ENCODE peak calls at places on chromosome 21, in eight cellular contexts. L is uterus, I is lower leg skin, J is MM.1S, S is adrenal gland, X is fibroblast of lung, A is left ventricle myocardium inferior, O is lower lobe of right lung. T is an unnamed sample.

GRCh38 chr21:25772680-25773079 is 37.9 kb downstream of the GABPA start:
- DNase-seq in J (no peak), I (no peak), A (no peak), X (no peak), L (no peak), S (no peak), O (no peak), T (no peak)

GRCh38 chr21:30194701-30195299 is 21.1 kb downstream of the CLDN8 start:
- DNase-seq in L (no peak), S (no peak), X (peak), J (peak), O (no peak), A (no peak), I (no peak), T (peak)

GRCh38 chr21:39217356-39218081 is 34.3 kb upstream of the PSMG1 start:
- DNase-seq in L (no peak), J (no peak), X (no peak), I (no peak), S (no peak), O (no peak), A (no peak), T (no peak)

GRCh38 chr21:42366292-42367010 is at the start of gene TFF1:
- DNase-seq in L (no peak), O (no peak), S (peak), X (no peak), A (no peak), I (no peak), J (no peak), T (no peak)

GRCh38 chr21:42593007-42593814 is 60.2 kb upstream of the PDE9A start:
- DNase-seq in J (peak), X (peak), L (peak), A (peak), S (peak), I (peak), O (peak), T (peak)

GRCh38 chr21:29691616-29692491 is 247.9 kb downstream of the GRIK1 start:
- DNase-seq in L (no peak), A (no peak), X (no peak), S (no peak), J (no peak), I (no peak), O (no peak), T (no peak)

GRCh38 chr21:43300496-43301423 is 126.2 kb downstream of the SIK1 start:
- DNase-seq in J (no peak), L (no peak), X (no peak), O (peak), S (no peak), A (peak), I (no peak), T (no peak)

GRCh38 chr21:45018131-45019075 is 56.0 kb upstream of the ADARB1 start:
- DNase-seq in I (peak), O (peak), A (peak), X (no peak), J (no peak), S (peak), L (peak), T (no peak)

GRCh38 chr21:39159342-39160063 is 23.7 kb downstream of the PSMG1 start:
- DNase-seq in X (peak), S (no peak), O (no peak), I (no peak), J (no peak), A (no peak), L (no peak), T (peak)

GRCh38 chr21:38236232-38236631 is 20.6 kb upstream of the KCNJ15 start:
- DNase-seq in X (no peak), J (peak), I (no peak), A (no peak), L (no peak), S (no peak), O (no peak), T (peak)

GRCh38 chr21:42653492-42654061 is at the start of gene PDE9A:
- DNase-seq in A (no peak), L (peak), J (no peak), S (peak), X (no peak), I (no peak), O (peak), T (no peak)

GRCh38 chr21:33368124-33368523 is 35.1 kb upstream of the IFNGR2 start:
- DNase-seq in J (no peak), L (no peak), S (no peak), I (no peak), X (no peak), O (no peak), A (no peak), T (no peak)

GRCh38 chr21:28991861-28992525 is 684 bp downstream of the LTN1 start:
- DNase-seq in O (no peak), S (no peak), J (peak), I (no peak), X (no peak), A (no peak), L (no peak), T (peak)

GRCh38 chr21:44289381-44290010 is 3.8 kb downstream of the AIRE start:
- DNase-seq in O (no peak), S (no peak), J (no peak), I (no peak), A (no peak), X (no peak), L (no peak), T (no peak)

GRCh38 chr21:18663663-18664062 is 260.1 kb upstream of the TMPRSS15 start:
- DNase-seq in I (no peak), A (no peak), X (no peak), S (no peak), L (no peak), O (no peak), J (no peak), T (no peak)

GRCh38 chr21:42558846-42559245 is 45.2 kb downstream of the SLC37A1 start:
- DNase-seq in X (no peak), I (peak), O (no peak), S (peak), J (no peak), L (no peak), A (no peak), T (no peak)

GRCh38 chr21:26447932-26448331 is 125.2 kb downstream of the CYYR1 start:
- DNase-seq in A (no peak), O (no peak), J (no peak), X (no peak), S (no peak), L (no peak), I (no peak), T (no peak)

DNA sequence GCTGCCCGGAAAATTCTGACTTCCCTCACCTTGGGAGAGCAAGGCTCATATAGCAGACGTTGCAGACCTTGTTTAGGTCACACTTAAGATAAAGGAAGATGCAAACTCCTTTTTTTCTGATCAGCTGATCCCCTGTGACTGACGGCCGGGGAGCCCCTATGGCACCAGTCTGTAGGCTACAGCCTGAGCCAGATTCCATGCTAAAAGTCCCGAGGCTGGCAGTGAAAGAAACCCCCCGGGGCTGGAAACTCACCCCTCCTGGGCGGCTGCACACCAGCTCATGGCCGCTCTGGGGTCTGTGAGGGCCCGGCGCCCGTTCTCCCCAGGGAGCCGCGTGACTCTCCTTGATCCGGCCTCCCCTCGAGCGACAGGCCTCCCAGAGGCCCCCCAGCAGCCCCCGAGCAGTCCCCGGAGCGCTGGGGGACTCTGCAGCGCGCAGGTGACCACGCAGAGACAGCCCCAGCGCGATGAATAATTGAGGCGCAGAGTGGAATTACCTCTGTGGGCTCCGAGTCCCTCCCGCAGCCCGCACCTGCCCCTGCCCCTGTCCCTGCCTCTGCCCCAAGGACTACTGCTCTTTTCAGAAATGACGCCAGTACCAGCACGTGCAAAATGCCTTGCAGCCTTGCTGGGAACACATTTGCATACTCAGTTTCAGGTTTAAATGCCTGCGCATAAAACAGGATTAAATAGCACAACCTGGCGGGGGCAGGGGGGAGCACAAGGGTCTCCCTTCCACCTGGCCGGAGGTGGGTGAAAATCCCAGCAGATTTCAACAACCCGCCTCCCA is 62.6 kb upstream of the CLDN14 start:
- DNase-seq in J (peak), X (no peak), S (no peak), O (no peak), A (no peak), I (peak), L (no peak), T (no peak)
- TF ChIP-seq CTCF in J (peak), X (no peak), S (no peak), O (no peak), A (no peak), I (no peak), L (no peak), T (no peak)

GRCh38 chr21:34642211-34643075 is 26.4 kb upstream of the CLIC6 start:
- DNase-seq in J (peak), I (peak), L (no peak), S (no peak), A (no peak), O (no peak), X (no peak), T (peak)
- H3K4me3 ChIP-seq in J (no peak), I (no peak), L (no peak), S (no peak), A (no peak), O (no peak), X (no peak), T (no peak)

GRCh38 chr21:41119901-41120300 is 48.1 kb upstream of the BACE2 start:
- DNase-seq in I (no peak), O (no peak), A (no peak), S (no peak), L (no peak), J (no peak), X (no peak), T (no peak)
- TF ChIP-seq CTCF in I (no peak), O (no peak), A (no peak), S (no peak), L (no peak), J (no peak), X (no peak), T (no peak)

DNA sequence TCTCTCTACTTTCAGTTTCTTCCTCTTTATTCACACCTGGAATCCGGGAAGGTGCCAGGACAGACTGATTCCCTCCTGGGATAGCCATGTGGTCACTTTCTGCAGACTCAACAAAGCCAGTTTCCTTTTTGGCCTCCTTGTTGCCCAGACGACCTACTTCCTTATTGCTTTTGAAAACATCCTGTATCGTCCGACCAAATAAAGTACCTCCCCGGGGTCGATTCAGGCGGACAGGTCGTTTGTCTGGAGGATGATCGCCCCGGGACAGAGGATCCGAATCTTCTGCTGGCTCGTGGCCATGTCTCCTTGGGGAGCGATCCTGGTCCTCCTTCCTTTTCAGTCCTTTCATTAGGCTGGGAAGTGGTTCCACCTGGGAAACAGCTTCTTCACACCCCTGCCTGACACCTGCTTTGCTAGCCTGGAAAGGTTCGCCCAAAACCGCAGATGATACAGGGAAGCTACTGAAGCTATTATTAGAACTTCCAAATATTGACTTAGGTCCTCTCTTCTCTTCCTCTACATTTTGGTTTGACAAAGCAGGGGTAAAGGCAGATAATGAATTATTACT is 1.2 kb downstream of the MCM3AP start:
- DNase-seq in L (no peak), I (no peak), A (no peak), O (no peak), X (no peak), J (peak), S (no peak), T (no peak)
- H3K4me3 ChIP-seq in L (no peak), I (no peak), A (peak), O (peak), X (no peak), J (no peak), S (no peak), T (peak)

GRCh38 chr21:17050646-17051045 is 462.2 kb upstream of the CXADR start:
- DNase-seq in A (no peak), L (no peak), X (no peak), I (no peak), S (no peak), O (no peak), J (no peak), T (no peak)

GRCh38 chr21:17044696-17045095 is 468.1 kb upstream of the CXADR start:
- DNase-seq in J (no peak), O (no peak), X (no peak), I (no peak), S (no peak), A (no peak), L (no peak), T (no peak)

GRCh38 chr21:17048974-17049373 is 463.9 kb upstream of the CXADR start:
- DNase-seq in O (no peak), A (no peak), J (no peak), S (no peak), I (no peak), L (no peak), X (no peak), T (no peak)

GRCh38 chr21:17050156-17050555 is 462.7 kb upstream of the CXADR start:
- DNase-seq in J (no peak), A (no peak), I (no peak), O (no peak), S (no peak), X (peak), L (no peak), T (peak)

GRCh38 chr21:17045214-17045835 is 467.5 kb upstream of the CXADR start:
- DNase-seq in J (peak), L (no peak), A (no peak), O (no peak), X (peak), I (no peak), S (no peak), T (peak)
- TF ChIP-seq CTCF in J (peak), L (no peak), A (peak), O (peak), X (peak), I (no peak), S (peak), T (peak)

GRCh38 chr21:27713159-27714109 is 746.5 kb upstream of the ADAMTS5 start:
- DNase-seq in O (peak), X (no peak), S (no peak), I (no peak), A (no peak), L (no peak), J (no peak), T (no peak)

GRCh38 chr21:27719226-27719625 is 752.3 kb upstream of the ADAMTS5 start:
- DNase-seq in X (no peak), L (no peak), O (no peak), I (no peak), J (no peak), A (no peak), S (no peak), T (no peak)

GRCh38 chr21:27715131-27715530 is 748.2 kb upstream of the ADAMTS5 start:
- DNase-seq in L (no peak), X (no peak), S (no peak), O (no peak), J (no peak), A (no peak), I (no peak), T (no peak)
- H3K4me3 ChIP-seq in L (no peak), X (no peak), S (no peak), O (no peak), J (no peak), A (no peak), I (no peak), T (no peak)

T was measured in fibroblast of villous mesenchyme.